ENCODE peak calls at places on chromosomes 7 and 10, in six cellular contexts. One of them, this sample, is unnamed.
A peak's percentile ranks its signal among the peaks of the same experiment; 100 is the strongest.

GRCh38 chr10:36341466-36341865 is 699.4 kb upstream of the FZD8 start:
- DNase-seq in HCT116: no peak
- DNase-seq in GM23338: no peak
- DNase-seq in SK-N-SH: no peak
- DNase-seq in GM12878: no peak
- DNase-seq in HepG2: no peak
- DNase-seq in this sample: no peak

GRCh38 chr10:71860243-71861029 is 9.4 kb upstream of the PSAP start:
- DNase-seq in GM12878: no peak
- DNase-seq in HCT116: peak; percentile 94
- DNase-seq in GM23338: peak; percentile 76
- DNase-seq in HepG2: peak; percentile 85
- DNase-seq in SK-N-SH: peak; percentile 70
- DNase-seq in this sample: peak; percentile 95

GRCh38 chr7:142873871-142874270 is 11.7 kb downstream of the TRPV6 start:
- DNase-seq in HepG2: no peak
- DNase-seq in SK-N-SH: no peak
- DNase-seq in GM23338: no peak
- DNase-seq in GM12878: no peak
- DNase-seq in HCT116: no peak
- DNase-seq in this sample: no peak

GRCh38 chr10:59876695-59877094 is 29.7 kb downstream of the CCDC6 start:
- DNase-seq in GM12878: no peak
- DNase-seq in GM23338: no peak
- DNase-seq in HCT116: no peak
- DNase-seq in HepG2: no peak
- DNase-seq in SK-N-SH: no peak
- DNase-seq in this sample: no peak

GRCh38 chr7:146115665-146116451 is 743 bp upstream of the CNTNAP2 start:
- DNase-seq in SK-N-SH: peak; percentile 86
- DNase-seq in GM23338: peak; percentile 93
- DNase-seq in GM12878: no peak
- DNase-seq in HCT116: no peak
- DNase-seq in HepG2: no peak
- DNase-seq in this sample: no peak

GRCh38 chr10:86520871-86521619 is 547 bp downstream of the WAPL start:
- DNase-seq in GM12878: no peak
- DNase-seq in GM23338: peak; percentile 69
- DNase-seq in SK-N-SH: peak; percentile 78
- DNase-seq in HepG2: peak; percentile 40
- DNase-seq in HCT116: peak; percentile 12
- DNase-seq in this sample: peak; percentile 70

GRCh38 chr10:102675887-102676616 is 31.8 kb downstream of the TRIM8 start:
- DNase-seq in HepG2: peak; percentile 79
- DNase-seq in GM23338: no peak
- DNase-seq in GM12878: no peak
- DNase-seq in HCT116: no peak
- DNase-seq in SK-N-SH: no peak
- DNase-seq in this sample: no peak

GRCh38 chr10:75018873-75019272 is 92.6 kb upstream of the SAMD8 start:
- DNase-seq in GM12878: no peak
- DNase-seq in HepG2: no peak
- DNase-seq in HCT116: no peak
- DNase-seq in SK-N-SH: no peak
- DNase-seq in GM23338: no peak
- DNase-seq in this sample: no peak

GRCh38 chr10:31051703-31052102 is 20.0 kb upstream of the ZNF438 start:
- DNase-seq in GM12878: no peak
- DNase-seq in GM23338: no peak
- DNase-seq in HepG2: no peak
- DNase-seq in HCT116: no peak
- DNase-seq in SK-N-SH: no peak
- DNase-seq in this sample: peak; percentile 36

GRCh38 chr7:114715907-114716306 is 206.0 kb upstream of the MDFIC start:
- DNase-seq in GM23338: no peak
- DNase-seq in GM12878: no peak
- DNase-seq in SK-N-SH: no peak
- DNase-seq in HCT116: no peak
- DNase-seq in HepG2: no peak
- DNase-seq in this sample: no peak

GRCh38 chr7:55056577-55057480 is 38.0 kb downstream of the EGFR start:
- DNase-seq in HepG2: no peak
- DNase-seq in GM23338: no peak
- DNase-seq in GM12878: no peak
- DNase-seq in HCT116: no peak
- DNase-seq in SK-N-SH: no peak
- DNase-seq in this sample: peak; percentile 58

GRCh38 chr7:44534087-44534486 is 7.0 kb downstream of the NPC1L1 start:
- DNase-seq in HCT116: no peak
- DNase-seq in GM12878: no peak
- DNase-seq in SK-N-SH: no peak
- DNase-seq in HepG2: no peak
- DNase-seq in GM23338: no peak
- DNase-seq in this sample: no peak

GRCh38 chr7:137591444-137591843 is 247.9 kb upstream of the PTN start:
- DNase-seq in SK-N-SH: no peak
- DNase-seq in GM23338: peak; percentile 33
- DNase-seq in HCT116: no peak
- DNase-seq in HepG2: no peak
- DNase-seq in GM12878: no peak
- DNase-seq in this sample: no peak

GRCh38 chr7:105890290-105890997 is 14.0 kb upstream of the ATXN7L1 start:
- DNase-seq in HCT116: no peak
- DNase-seq in GM12878: no peak
- DNase-seq in HepG2: no peak
- DNase-seq in GM23338: no peak
- DNase-seq in SK-N-SH: no peak
- DNase-seq in this sample: no peak

GRCh38 chr7:13651167-13651566 is 338.3 kb downstream of the ETV1 start:
- DNase-seq in HepG2: no peak
- DNase-seq in SK-N-SH: no peak
- DNase-seq in GM12878: no peak
- DNase-seq in GM23338: no peak
- DNase-seq in HCT116: no peak
- DNase-seq in this sample: no peak

GRCh38 chr7:100823140-100823525 is 4.2 kb downstream of the EPHB4 start:
- DNase-seq in GM23338: no peak
- DNase-seq in HCT116: no peak
- DNase-seq in SK-N-SH: no peak
- DNase-seq in GM12878: no peak
- DNase-seq in HepG2: no peak
- DNase-seq in this sample: no peak

DNA sequence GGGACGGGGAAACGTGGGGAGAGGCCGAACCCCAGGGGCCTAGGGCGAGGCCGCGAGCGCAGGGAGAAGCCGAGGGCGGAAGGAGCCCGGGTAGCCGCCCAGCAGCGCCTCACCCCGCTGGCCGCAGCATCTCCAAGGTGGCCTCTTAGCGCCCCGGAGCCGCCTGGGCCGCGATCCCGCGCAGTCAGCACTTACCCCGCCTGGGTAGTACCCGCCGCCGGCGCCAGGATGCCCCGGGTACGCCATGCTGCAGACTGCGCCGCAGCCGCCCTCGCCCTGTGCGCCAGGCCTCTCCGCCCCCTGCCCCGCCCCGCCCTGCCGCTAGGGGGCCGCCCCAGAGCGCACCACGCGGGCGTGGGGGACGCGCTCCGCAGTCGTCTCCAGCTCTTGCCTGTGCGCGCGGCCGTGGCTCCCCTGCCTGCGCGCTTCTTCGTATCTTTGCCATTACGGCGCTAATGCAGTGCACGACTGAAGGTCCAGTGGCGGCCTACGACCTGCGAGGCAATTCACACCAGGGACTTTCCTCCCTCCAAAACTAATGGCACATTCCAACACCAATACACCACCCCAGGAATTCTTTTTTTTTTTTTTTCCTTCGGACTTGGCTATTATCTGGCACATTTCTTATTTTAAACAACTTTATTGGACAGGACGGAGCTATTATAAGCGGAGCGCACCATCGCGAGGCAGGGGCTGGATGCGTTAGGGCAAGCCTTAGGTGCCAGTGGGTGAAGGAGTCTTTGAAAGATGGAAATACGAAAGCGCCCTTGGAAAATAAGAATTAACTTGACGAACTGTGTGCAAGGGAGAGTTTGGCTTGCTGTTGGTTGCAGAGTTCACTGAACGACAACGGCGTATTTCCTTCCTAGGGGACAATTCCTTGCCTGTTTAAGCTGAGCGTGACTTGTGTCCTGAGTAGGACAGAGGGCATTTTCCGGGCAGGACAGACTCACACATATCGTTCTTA is at the start of gene SRI:
- DNase-seq in HCT116: peak; percentile 61
- DNase-seq in SK-N-SH: peak; percentile 99
- DNase-seq in GM12878: peak; percentile 40
- DNase-seq in GM23338: peak; percentile 88
- DNase-seq in HepG2: no peak
- DNase-seq in this sample: peak; percentile 89
- TF ChIP-seq REST in HCT116: no peak
- TF ChIP-seq REST in SK-N-SH: peak; percentile 59
- TF ChIP-seq REST in GM12878: peak; percentile 21
- TF ChIP-seq REST in GM23338: no peak
- TF ChIP-seq REST in HepG2: no peak
- TF ChIP-seq REST in this sample: no peak

GRCh38 chr7:40205992-40206391 is 71.2 kb downstream of the SUGCT start:
- DNase-seq in SK-N-SH: no peak
- DNase-seq in GM12878: no peak
- DNase-seq in HCT116: no peak
- DNase-seq in GM23338: no peak
- DNase-seq in HepG2: no peak
- DNase-seq in this sample: no peak

GRCh38 chr7:40200791-40201190 is 66.0 kb downstream of the SUGCT start:
- DNase-seq in GM23338: no peak
- DNase-seq in SK-N-SH: no peak
- DNase-seq in HepG2: no peak
- DNase-seq in GM12878: no peak
- DNase-seq in HCT116: no peak
- DNase-seq in this sample: no peak

GRCh38 chr7:40202851-40203250 is 68.0 kb downstream of the SUGCT start:
- DNase-seq in SK-N-SH: no peak
- DNase-seq in HepG2: no peak
- DNase-seq in GM23338: peak; percentile 5
- DNase-seq in GM12878: no peak
- DNase-seq in HCT116: no peak
- DNase-seq in this sample: no peak

GRCh38 chr7:40199076-40199802 is 64.4 kb downstream of the SUGCT start:
- DNase-seq in GM23338: peak; percentile 32
- DNase-seq in SK-N-SH: peak; percentile 47
- DNase-seq in HepG2: no peak
- DNase-seq in HCT116: no peak
- DNase-seq in GM12878: no peak
- DNase-seq in this sample: no peak

DNA sequence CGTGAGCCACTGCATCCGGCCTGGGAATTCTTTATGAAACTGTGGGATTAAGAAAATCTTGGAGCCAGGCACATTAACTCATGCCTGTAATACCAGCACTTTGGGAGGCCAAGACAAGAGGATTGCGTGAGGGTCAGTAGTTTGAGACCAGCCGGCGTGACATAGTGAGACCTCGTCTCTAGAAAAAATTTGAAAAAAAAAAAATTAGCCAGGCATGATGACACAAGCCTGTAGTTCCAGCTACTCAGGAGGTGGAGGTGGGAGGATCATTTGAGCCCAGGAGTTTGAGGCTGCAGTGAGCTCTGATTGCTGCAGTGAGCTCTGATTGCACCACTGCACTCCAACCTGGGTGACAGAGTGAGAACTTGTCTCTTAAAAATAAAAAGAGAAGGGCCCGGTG is 69.8 kb downstream of the SUGCT start:
- DNase-seq in HepG2: no peak
- DNase-seq in GM12878: no peak
- DNase-seq in SK-N-SH: no peak
- DNase-seq in HCT116: no peak
- DNase-seq in GM23338: no peak
- DNase-seq in this sample: no peak
- TF ChIP-seq REST in HepG2: no peak
- TF ChIP-seq REST in GM12878: no peak
- TF ChIP-seq REST in SK-N-SH: no peak
- TF ChIP-seq REST in HCT116: no peak
- TF ChIP-seq REST in GM23338: no peak
- TF ChIP-seq REST in this sample: no peak

GRCh38 chr10:1404953-1405260 is 332.4 kb downstream of the ADARB2 start:
- DNase-seq in GM23338: no peak
- DNase-seq in GM12878: no peak
- DNase-seq in HepG2: no peak
- DNase-seq in HCT116: no peak
- DNase-seq in SK-N-SH: no peak
- DNase-seq in this sample: no peak

GRCh38 chr10:1402821-1403507 is 334.4 kb downstream of the ADARB2 start:
- DNase-seq in GM23338: no peak
- DNase-seq in HCT116: no peak
- DNase-seq in HepG2: no peak
- DNase-seq in SK-N-SH: no peak
- DNase-seq in GM12878: no peak
- DNase-seq in this sample: no peak

GRCh38 chr10:1403508-1404230 is 333.7 kb downstream of the ADARB2 start:
- DNase-seq in HepG2: no peak
- DNase-seq in GM23338: peak; percentile 51
- DNase-seq in SK-N-SH: no peak
- DNase-seq in HCT116: no peak
- DNase-seq in GM12878: no peak
- DNase-seq in this sample: no peak

GRCh38 chr10:1406172-1406975 is 331.0 kb downstream of the ADARB2 start:
- DNase-seq in HepG2: no peak
- DNase-seq in GM23338: no peak
- DNase-seq in GM12878: no peak
- DNase-seq in SK-N-SH: no peak
- DNase-seq in HCT116: no peak
- DNase-seq in this sample: no peak

GRCh38 chr10:1404236-1404952 is 332.9 kb downstream of the ADARB2 start:
- DNase-seq in HCT116: no peak
- DNase-seq in HepG2: no peak
- DNase-seq in GM23338: no peak
- DNase-seq in SK-N-SH: no peak
- DNase-seq in GM12878: no peak
- DNase-seq in this sample: no peak
- TF ChIP-seq REST in HCT116: no peak
- TF ChIP-seq REST in HepG2: no peak
- TF ChIP-seq REST in GM23338: no peak
- TF ChIP-seq REST in SK-N-SH: no peak
- TF ChIP-seq REST in GM12878: no peak
- TF ChIP-seq REST in this sample: no peak

DNA sequence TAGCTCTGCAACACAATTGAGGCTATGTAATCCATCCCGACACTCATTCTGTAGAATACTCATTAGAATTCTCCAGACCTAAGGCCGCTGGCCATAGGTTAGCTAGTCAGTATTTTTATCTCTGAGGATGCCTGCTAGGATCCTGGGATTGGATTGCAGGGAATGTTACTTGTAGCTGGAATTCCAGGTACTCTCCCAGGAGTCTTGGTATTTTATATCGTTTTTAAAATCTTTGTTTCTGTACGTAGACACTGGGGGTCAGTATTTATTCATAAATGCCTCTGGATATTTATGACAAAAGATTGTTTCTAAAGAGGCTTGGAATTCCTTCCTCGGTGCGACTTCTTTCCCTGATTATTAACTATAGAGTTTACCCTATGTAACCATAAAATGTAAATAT is 40.1 kb downstream of the BPGM start:
- DNase-seq in HepG2: no peak
- DNase-seq in GM12878: no peak
- DNase-seq in HCT116: no peak
- DNase-seq in SK-N-SH: peak; percentile 42
- DNase-seq in GM23338: peak; percentile 32
- DNase-seq in this sample: peak; percentile 38
- TF ChIP-seq REST in HepG2: no peak
- TF ChIP-seq REST in GM12878: no peak
- TF ChIP-seq REST in HCT116: no peak
- TF ChIP-seq REST in SK-N-SH: no peak
- TF ChIP-seq REST in GM23338: no peak
- TF ChIP-seq REST in this sample: no peak

GRCh38 chr7:8149222-8149621 is 112.7 kb downstream of the ICA1 start:
- DNase-seq in GM23338: no peak
- DNase-seq in SK-N-SH: no peak
- DNase-seq in HCT116: no peak
- DNase-seq in GM12878: no peak
- DNase-seq in HepG2: no peak
- DNase-seq in this sample: no peak
- TF ChIP-seq REST in GM23338: no peak
- TF ChIP-seq REST in SK-N-SH: no peak
- TF ChIP-seq REST in HCT116: no peak
- TF ChIP-seq REST in GM12878: no peak
- TF ChIP-seq REST in HepG2: no peak
- TF ChIP-seq REST in this sample: no peak